ENCODE peak calls at places on chromosomes 2 and 18, in seven cellular contexts. T is transverse colon, Q is A673, Y is fibroblast of lung, B is NB4, L is dorsolateral prefrontal cortex, G is cardiac fibroblast. C is an unnamed sample.

GRCh38 chr2:40642261-40642660 is 190.4 kb upstream of the SLC8A1 start:
- DNase-seq in Y (no peak), T (no peak), B (no peak), L (no peak), G (no peak), Q (no peak), C (peak)

GRCh38 chr2:237411683-237412349 is 2.1 kb downstream of the COL6A3 start:
- DNase-seq in G (peak), Y (peak), Q (no peak), T (no peak), L (no peak), B (no peak), C (peak)

GRCh38 chr2:32882911-32883810 is 63.6 kb upstream of the LTBP1 start:
- DNase-seq in G (peak), T (no peak), B (no peak), Y (peak), L (no peak), Q (no peak), C (no peak)

GRCh38 chr2:119703526-119703925 is 24.5 kb downstream of the TMEM177 start:
- DNase-seq in L (no peak), T (no peak), B (no peak), Y (no peak), G (no peak), Q (no peak), C (no peak)

GRCh38 chr2:53508667-53509066 is 258.9 kb upstream of the CHAC2 start:
- DNase-seq in Y (no peak), T (no peak), B (peak), L (no peak), G (no peak), Q (peak), C (no peak)

GRCh38 chr2:9140570-9141378 is 65.8 kb upstream of the ASAP2 start:
- DNase-seq in B (peak), L (no peak), Y (no peak), T (no peak), G (no peak), Q (peak), C (peak)

GRCh38 chr2:107588960-107589542 is 237.6 kb upstream of the RGPD4 start:
- DNase-seq in L (no peak), Y (no peak), B (no peak), G (peak), T (no peak), Q (peak), C (peak)

GRCh38 chr2:223058952-223059716 is 7.1 kb downstream of the KCNE4 start:
- DNase-seq in B (no peak), Q (peak), L (no peak), Y (peak), G (no peak), T (peak), C (peak)

GRCh38 chr18:34840416-34840815 is 130.3 kb downstream of the DTNA start:
- DNase-seq in Q (no peak), L (no peak), T (no peak), B (no peak), Y (no peak), G (no peak), C (no peak)

GRCh38 chr18:45733535-45733934 is 9.6 kb downstream of the SLC14A1 start:
- DNase-seq in B (no peak), Q (no peak), T (no peak), Y (no peak), G (no peak), L (no peak), C (no peak)

GRCh38 chr2:118988706-118989105 is 46.7 kb downstream of the MARCO start:
- DNase-seq in Y (no peak), Q (no peak), G (no peak), L (no peak), T (no peak), B (no peak), C (no peak)

GRCh38 chr18:44679056-44679911 is 1.4 kb upstream of the SETBP1 start:
- DNase-seq in G (peak), L (peak), Q (peak), Y (peak), T (peak), B (peak), C (peak)

GRCh38 chr18:907880-908512 is 3.3 kb downstream of the ADCYAP1 start:
- DNase-seq in G (no peak), Q (no peak), Y (no peak), B (no peak), L (no peak), T (no peak), C (no peak)

GRCh38 chr18:27954226-27954625 is 222.7 kb downstream of the CDH2 start:
- DNase-seq in T (no peak), B (peak), G (peak), Y (peak), L (no peak), Q (no peak), C (peak)

GRCh38 chr18:48530399-48531081 is 8.3 kb upstream of the CTIF start:
- DNase-seq in Y (no peak), B (no peak), G (no peak), Q (no peak), L (no peak), T (no peak), C (no peak)

GRCh38 chr2:186503827-186504606 is 18.0 kb downstream of the ZC3H15 start:
- DNase-seq in Y (peak), L (no peak), Q (peak), T (no peak), G (peak), B (peak), C (no peak)

GRCh38 chr2:9262671-9263171 is 56.1 kb downstream of the ASAP2 start:
- DNase-seq in Q (no peak), B (no peak), Y (peak), G (peak), L (no peak), T (no peak), C (no peak)

GRCh38 chr18:2529154-2529553 is 42.2 kb downstream of the METTL4 start:
- DNase-seq in Q (peak), L (no peak), T (no peak), G (peak), B (no peak), Y (no peak), C (no peak)

GRCh38 chr2:16653083-16653375 is 12.6 kb downstream of the CYRIA start:
- DNase-seq in Q (no peak), B (no peak), L (no peak), T (no peak), G (no peak), Y (no peak), C (no peak)

GRCh38 chr2:11480859-11481258 is 14.9 kb upstream of the E2F6 start:
- DNase-seq in Y (no peak), B (no peak), G (no peak), L (no peak), Q (no peak), T (no peak), C (no peak)

GRCh38 chr2:11481789-11482472 is 16.0 kb upstream of the E2F6 start:
- DNase-seq in Y (no peak), Q (no peak), L (no peak), T (no peak), G (no peak), B (no peak), C (no peak)

GRCh38 chr2:11483806-11484147 is 17.8 kb upstream of the E2F6 start:
- DNase-seq in B (no peak), Q (no peak), L (no peak), Y (no peak), T (no peak), G (no peak), C (no peak)

GRCh38 chr2:11481426-11481788 is 15.4 kb upstream of the E2F6 start:
- DNase-seq in Q (no peak), Y (no peak), B (no peak), L (no peak), T (no peak), G (no peak), C (no peak)

GRCh38 chr2:11482473-11483031 is 16.6 kb upstream of the E2F6 start:
- DNase-seq in Q (no peak), B (no peak), G (no peak), T (no peak), Y (no peak), L (no peak), C (no peak)
- H3K4me3 ChIP-seq in Q (peak), B (no peak), G (no peak), T (peak), Y (no peak), L (peak), C (peak)

DNA sequence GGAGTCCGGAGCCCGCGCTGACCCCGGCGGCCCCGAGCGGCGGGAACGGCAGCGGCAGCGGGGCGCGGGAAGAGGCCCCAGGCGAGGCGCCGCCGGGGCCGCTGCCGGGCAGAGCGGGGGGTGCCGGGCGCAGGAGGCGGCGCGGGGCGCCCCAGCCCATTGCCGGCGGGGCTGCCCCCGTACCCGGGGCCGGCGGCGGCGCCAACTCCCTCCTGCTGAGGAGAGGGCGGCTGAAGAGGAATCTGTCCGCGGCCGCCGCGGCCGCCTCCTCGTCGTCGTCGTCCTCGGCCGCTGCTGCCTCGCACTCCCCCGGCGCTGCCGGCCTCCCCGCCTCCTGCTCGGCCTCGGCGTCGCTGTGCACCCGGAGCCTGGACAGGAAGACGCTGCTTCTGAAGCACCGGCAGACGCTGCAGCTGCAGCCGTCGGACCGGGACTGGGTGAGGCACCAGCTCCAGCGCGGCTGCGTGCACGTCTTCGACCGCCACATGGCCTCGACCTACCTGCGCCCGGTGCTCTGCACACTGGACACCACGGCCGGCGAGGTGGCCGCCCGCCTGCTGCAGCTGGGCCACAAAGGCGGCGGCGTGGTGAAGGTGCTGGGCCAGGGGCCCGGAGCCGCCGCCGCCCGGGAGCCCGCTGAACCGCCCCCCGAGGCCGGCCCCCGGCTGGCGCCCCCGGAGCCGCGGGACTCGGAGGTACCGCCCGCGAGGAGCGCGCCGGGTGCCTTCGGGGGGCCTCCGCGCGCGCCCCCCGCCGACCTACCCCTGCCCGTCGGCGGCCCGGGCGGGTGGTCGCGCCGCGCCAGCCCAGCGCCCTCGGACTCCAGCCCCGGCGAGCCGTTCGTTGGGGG is 713 bp downstream of the PHLPP1 start:
- DNase-seq in T (peak), Y (peak), B (peak), Q (peak), G (peak), L (no peak), C (peak)
- H3K4me3 ChIP-seq in T (peak), Y (peak), B (peak), Q (peak), G (peak), L (peak), C (peak)

GRCh38 chr2:226792155-226792871 is 7.3 kb downstream of the IRS1 start:
- DNase-seq in Q (no peak), Y (peak), T (no peak), G (no peak), L (no peak), B (peak), C (peak)

GRCh38 chr2:226795281-226796011 is 4.2 kb downstream of the IRS1 start:
- DNase-seq in B (no peak), Y (peak), L (no peak), T (no peak), Q (no peak), G (no peak), C (peak)

GRCh38 chr2:226793615-226794014 is 6.0 kb downstream of the IRS1 start:
- DNase-seq in T (no peak), B (peak), G (no peak), L (no peak), Q (no peak), Y (no peak), C (no peak)

GRCh38 chr2:226794751-226795171 is 4.9 kb downstream of the IRS1 start:
- DNase-seq in Q (peak), T (no peak), L (no peak), G (peak), Y (peak), B (no peak), C (peak)

GRCh38 chr2:226794077-226794670 is 5.4 kb downstream of the IRS1 start:
- DNase-seq in B (peak), Y (peak), T (no peak), L (no peak), G (no peak), Q (peak), C (no peak)
- H3K4me3 ChIP-seq in B (peak), Y (peak), T (peak), L (peak), G (peak), Q (peak), C (peak)

GRCh38 chr2:176138526-176139169 is 9.1 kb downstream of the HOXD8 start:
- DNase-seq in G (no peak), B (no peak), Q (peak), L (no peak), T (no peak), Y (no peak), C (no peak)

GRCh38 chr2:176137883-176138282 is 8.4 kb downstream of the HOXD8 start:
- DNase-seq in G (no peak), L (no peak), B (no peak), Q (peak), T (no peak), Y (no peak), C (no peak)

GRCh38 chr2:176140130-176140519 is 10.6 kb downstream of the HOXD8 start:
- DNase-seq in T (no peak), Y (no peak), G (peak), B (no peak), L (no peak), Q (no peak), C (no peak)

GRCh38 chr2:176139621-176140020 is 10.1 kb downstream of the HOXD8 start:
- DNase-seq in T (no peak), G (no peak), L (no peak), Q (peak), Y (no peak), B (no peak), C (no peak)

DNA sequence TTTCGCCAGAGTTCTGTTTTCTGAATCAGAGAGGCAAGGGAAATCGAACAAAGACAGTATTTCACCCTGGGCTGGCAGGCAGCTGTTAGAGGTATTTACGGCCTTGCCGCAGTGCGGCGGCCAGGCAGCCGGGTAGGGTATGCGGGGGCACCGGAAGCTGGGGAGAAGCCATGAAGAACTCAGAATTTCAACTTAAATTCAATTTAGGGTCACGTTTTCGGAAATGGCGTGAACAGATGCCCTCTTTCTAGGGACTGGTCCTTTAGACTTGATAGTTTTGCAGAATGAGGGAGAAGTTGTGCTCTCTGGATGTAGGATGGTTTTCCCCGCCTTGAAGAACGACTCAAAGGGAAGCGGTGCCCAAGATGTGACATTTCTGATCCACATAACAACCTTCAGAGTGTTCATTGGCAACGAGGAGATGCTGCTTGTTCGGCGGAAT is 9.7 kb downstream of the HOXD8 start:
- DNase-seq in Q (peak), Y (no peak), G (no peak), B (no peak), T (no peak), L (no peak), C (no peak)
- H3K4me3 ChIP-seq in Q (peak), Y (no peak), G (no peak), B (no peak), T (no peak), L (no peak), C (peak)

GRCh38 chr18:23186781-23187180 is 51.5 kb downstream of the CABLES1 start:
- DNase-seq in Y (no peak), T (no peak), G (no peak), Q (no peak), B (no peak), L (no peak), C (no peak)
- H3K4me3 ChIP-seq in Y (no peak), T (no peak), G (no peak), Q (no peak), B (no peak), L (no peak), C (no peak)

DNA sequence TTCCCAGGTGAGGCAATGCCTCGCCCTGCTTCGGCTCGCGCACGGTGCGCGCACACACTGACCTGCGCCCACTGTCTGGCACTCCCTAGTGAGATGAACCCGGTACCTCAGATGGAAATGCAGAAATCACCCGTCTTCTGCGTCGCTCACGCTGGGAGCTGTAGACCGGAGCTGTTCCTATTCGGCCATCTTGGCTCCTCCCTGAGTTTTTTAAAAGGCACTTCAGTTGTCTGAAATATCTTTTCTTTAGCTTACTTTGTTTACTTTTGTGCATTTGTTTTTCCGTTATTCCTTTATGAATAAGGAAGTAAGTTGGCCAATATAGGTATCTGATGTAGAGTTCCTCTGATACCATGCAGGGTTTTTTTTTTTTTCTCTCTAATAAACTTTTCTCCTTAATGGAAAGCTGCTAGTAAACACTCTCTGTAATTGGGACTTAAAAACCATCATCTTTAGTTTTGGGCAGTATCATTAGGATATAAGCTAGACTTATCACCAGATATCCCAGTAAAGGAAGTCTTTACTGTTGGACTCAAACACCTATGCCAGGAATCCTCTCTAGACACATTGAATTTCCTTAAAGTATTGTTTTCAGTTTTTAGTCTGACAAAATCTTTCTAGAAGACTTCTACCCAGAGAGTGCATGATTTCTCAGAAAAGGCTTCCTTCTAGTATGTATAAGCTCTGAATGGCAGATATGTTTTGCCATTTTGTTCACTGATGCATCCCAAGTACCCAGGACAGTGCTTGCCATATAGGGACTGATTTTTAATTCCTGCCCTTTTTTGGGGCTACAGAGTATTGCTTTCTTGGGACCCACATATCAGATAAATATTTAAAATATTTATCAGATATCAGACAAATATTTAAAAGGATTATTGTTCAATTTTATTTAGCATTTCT is 35.8 kb upstream of the DYSF start:
- DNase-seq in L (no peak), Y (no peak), B (no peak), Q (no peak), G (no peak), T (no peak), C (no peak)
- H3K4me3 ChIP-seq in L (peak), Y (no peak), B (no peak), Q (no peak), G (no peak), T (peak), C (no peak)

GRCh38 chr2:114534728-114535084 is 92.3 kb downstream of the DPP10 start:
- DNase-seq in L (no peak), T (no peak), Q (no peak), Y (no peak), B (no peak), G (no peak), C (no peak)

GRCh38 chr2:114537777-114538176 is 95.3 kb downstream of the DPP10 start:
- DNase-seq in Y (no peak), T (no peak), G (no peak), Q (no peak), L (no peak), B (no peak), C (no peak)

GRCh38 chr2:114534051-114534727 is 91.7 kb downstream of the DPP10 start:
- DNase-seq in T (no peak), G (peak), B (peak), Q (no peak), L (no peak), Y (no peak), C (no peak)
- H3K4me3 ChIP-seq in T (no peak), G (no peak), B (no peak), Q (no peak), L (no peak), Y (no peak), C (no peak)

GRCh38 chr2:189762229-189762550 is 402 bp downstream of the OSGEPL1 start:
- DNase-seq in Y (no peak), B (no peak), G (no peak), L (no peak), T (no peak), Q (no peak), C (no peak)
- H3K4me3 ChIP-seq in Y (peak), B (peak), G (peak), L (peak), T (peak), Q (peak), C (peak)